ENCODE peak calls at places on chromosomes 4 and X, in six cellular contexts. F, Q, Y, J, V and P are unnamed samples.

GRCh38 chr4:5969336-5969735 is 48.9 kb downstream of the C4orf50 start:
- DNase-seq in F (no peak), Q (no peak), Y (no peak), J (no peak), V (no peak), P (no peak)

GRCh38 chr4:47933798-47934197 is 19.4 kb upstream of the NFXL1 start:
- DNase-seq in F (no peak), Q (peak; percentile 14), Y (no peak), J (peak; percentile 64), V (no peak), P (no peak)

GRCh38 chrX:24081661-24082154 is 27.0 kb downstream of the EIF2S3 start:
- DNase-seq in F (no peak), Q (no peak), Y (peak; percentile 30), J (peak; percentile 65), V (peak; percentile 2), P (peak; percentile 37)

GRCh38 chr4:3816983-3817382 is 50.8 kb downstream of the ADRA2C start:
- DNase-seq in F (no peak), Q (no peak), Y (no peak), J (no peak), V (no peak), P (no peak)

GRCh38 chr4:8838911-8839431 is 32.7 kb downstream of the HMX1 start:
- DNase-seq in F (no peak), Q (no peak), Y (no peak), J (no peak), V (no peak), P (no peak)

GRCh38 chr4:109385260-109385659 is 48.4 kb upstream of the SEC24B start:
- DNase-seq in F (no peak), Q (no peak), Y (no peak), J (no peak), V (no peak), P (no peak)

GRCh38 chr4:105280338-105280809 is 133.7 kb downstream of the TET2 start:
- DNase-seq in F (no peak), Q (peak; percentile 87), Y (no peak), J (no peak), V (no peak), P (no peak)

GRCh38 chr4:76745264-76745663 is 152.7 kb downstream of the SOWAHB start:
- DNase-seq in F (no peak), Q (no peak), Y (no peak), J (no peak), V (no peak), P (no peak)

GRCh38 chr4:40688446-40689095 is 58.9 kb upstream of the RBM47 start:
- DNase-seq in F (no peak), Q (no peak), Y (no peak), J (no peak), V (no peak), P (no peak)

GRCh38 chr4:56627985-56628384 is 53.1 kb downstream of the HOPX start:
- DNase-seq in F (no peak), Q (no peak), Y (no peak), J (no peak), V (no peak), P (no peak)

GRCh38 chrX:139025822-139026221 is 314.3 kb upstream of the FGF13 start:
- DNase-seq in F (no peak), Q (no peak), Y (no peak), J (no peak), V (no peak), P (no peak)

GRCh38 chr4:114883641-114884040 is 229.8 kb downstream of the NDST4 start:
- DNase-seq in F (no peak), Q (no peak), Y (no peak), J (no peak), V (no peak), P (no peak)

GRCh38 chr4:161949941-161950725 is 213.7 kb downstream of the FSTL5 start:
- DNase-seq in F (no peak), Q (peak; percentile 13), Y (no peak), J (no peak), V (no peak), P (no peak)

GRCh38 chrX:21800344-21800770 is 39.1 kb upstream of the MBTPS2 start:
- DNase-seq in F (no peak), Q (no peak), Y (no peak), J (no peak), V (peak; percentile 28), P (no peak)

GRCh38 chr4:11427201-11427996 is 1.3 kb downstream of the HS3ST1 start:
- DNase-seq in F (no peak), Q (no peak), Y (no peak), J (no peak), V (no peak), P (no peak)

GRCh38 chr4:122764071-122764807 is 31.7 kb downstream of the BBS12 start:
- DNase-seq in F (no peak), Q (no peak), Y (no peak), J (no peak), V (no peak), P (no peak)

GRCh38 chr4:180669637-180670036 is 1573.6 kb upstream of the TENM3 start:
- DNase-seq in F (no peak), Q (no peak), Y (no peak), J (no peak), V (no peak), P (no peak)

GRCh38 chrX:141733371-141733770 is 34.8 kb upstream of the SPANXD start:
- DNase-seq in F (no peak), Q (no peak), Y (no peak), J (no peak), V (no peak), P (no peak)

GRCh38 chr4:16119981-16120380 is 36.2 kb upstream of the PROM1 start:
- DNase-seq in F (no peak), Q (no peak), Y (no peak), J (no peak), V (no peak), P (no peak)

GRCh38 chr4:141652161-141652778 is 15.9 kb downstream of the IL15 start:
- DNase-seq in F (no peak), Q (peak; percentile 67), Y (no peak), J (no peak), V (no peak), P (no peak)

GRCh38 chr4:85280963-85281362 is 194.0 kb upstream of the ARHGAP24 start:
- DNase-seq in F (no peak), Q (no peak), Y (no peak), J (no peak), V (no peak), P (no peak)

GRCh38 chrX:53088136-53088974 is 5.6 kb upstream of the KANTR start:
- DNase-seq in F (no peak), Q (peak; percentile 38), Y (peak; percentile 79), J (no peak), V (peak; percentile 52), P (peak; percentile 74)

GRCh38 chrX:74529311-74529710 is 85.1 kb downstream of the RLIM start:
- DNase-seq in F (no peak), Q (no peak), Y (no peak), J (no peak), V (no peak), P (no peak)

GRCh38 chr4:150119492-150119891 is 41.2 kb downstream of the DCLK2 start:
- DNase-seq in F (no peak), Q (no peak), Y (no peak), J (no peak), V (no peak), P (no peak)

GRCh38 chr4:170428929-170429328 is 339.2 kb upstream of the AADAT start:
- DNase-seq in F (no peak), Q (no peak), Y (no peak), J (no peak), V (no peak), P (no peak)

GRCh38 chrX:13377537-13377936 is 57.7 kb upstream of the ATXN3L start:
- DNase-seq in F (no peak), Q (peak; percentile 85), Y (no peak), J (no peak), V (no peak), P (no peak)

GRCh38 chr4:2484993-2485392 is 16.1 kb downstream of the RNF4 start:
- DNase-seq in F (no peak), Q (no peak), Y (peak; percentile 77), J (peak; percentile 91), V (peak; percentile 50), P (peak; percentile 58)

GRCh38 chr4:99657801-99658200 is at the start of gene C4orf54:
- DNase-seq in F (no peak), Q (no peak), Y (no peak), J (no peak), V (no peak), P (no peak)

GRCh38 chr4:165874799-165875371 is 1.8 kb downstream of the TLL1 start:
- DNase-seq in F (no peak), Q (no peak), Y (peak; percentile 19), J (no peak), V (no peak), P (no peak)

GRCh38 chr4:162804323-162804924 is 362.3 kb downstream of the NAF1 start:
- DNase-seq in F (no peak), Q (no peak), Y (no peak), J (no peak), V (no peak), P (no peak)

GRCh38 chr4:147586032-147586431 is 31.2 kb upstream of the TMEM184C start:
- DNase-seq in F (no peak), Q (no peak), Y (no peak), J (no peak), V (no peak), P (no peak)

GRCh38 chr4:147580396-147580795 is 36.8 kb upstream of the TMEM184C start:
- DNase-seq in F (no peak), Q (no peak), Y (no peak), J (no peak), V (no peak), P (no peak)

GRCh38 chr4:147581601-147582350 is 35.4 kb upstream of the TMEM184C start:
- DNase-seq in F (no peak), Q (peak; percentile 66), Y (no peak), J (no peak), V (no peak), P (no peak)

GRCh38 chr4:147583876-147584275 is 33.3 kb upstream of the TMEM184C start:
- DNase-seq in F (no peak), Q (no peak), Y (no peak), J (no peak), V (no peak), P (no peak)

GRCh38 chr4:147582386-147583077 is 34.7 kb upstream of the TMEM184C start:
- DNase-seq in F (no peak), Q (no peak), Y (no peak), J (no peak), V (no peak), P (no peak)
- TF ChIP-seq CTCF in F (no peak), Q (no peak), Y (no peak), J (no peak), V (no peak), P (no peak)

GRCh38 chr4:169202143-169202699 is 68.5 kb downstream of the SH3RF1 start:
- DNase-seq in F (no peak), Q (no peak), Y (no peak), J (no peak), V (no peak), P (no peak)
- TF ChIP-seq CTCF in F (no peak), Q (no peak), Y (no peak), J (no peak), V (no peak), P (no peak)

GRCh38 chrX:55796496-55796895 is 78.9 kb downstream of the RRAGB start:
- DNase-seq in F (no peak), Q (no peak), Y (no peak), J (no peak), V (no peak), P (no peak)

GRCh38 chrX:55801811-55802210 is 84.3 kb downstream of the RRAGB start:
- DNase-seq in F (no peak), Q (no peak), Y (no peak), J (no peak), V (no peak), P (no peak)
- TF ChIP-seq CTCF in F (no peak), Q (no peak), Y (no peak), J (no peak), V (no peak), P (no peak)

GRCh38 chr4:140049924-140050681 is 103.9 kb downstream of the MAML3 start:
- DNase-seq in F (no peak), Q (no peak), Y (no peak), J (peak; percentile 22), V (no peak), P (no peak)
- TF ChIP-seq CTCF in F (no peak), Q (peak; percentile 30), Y (peak; percentile 46), J (peak; percentile 79), V (no peak), P (no peak)